ENCODE peak calls at places on chromosomes 2 and 18, in seven cellular contexts. One of them, this sample, is unnamed.

GRCh38 chr18:78406743-78407455 is 572.7 kb upstream of the SALL3 start:
- DNase-seq in transverse colon: peak; percentile 17
- DNase-seq in A549: no peak
- DNase-seq in SK-N-SH: no peak
- DNase-seq in stomach: peak; percentile 86
- DNase-seq in esophagus muscularis mucosa: no peak
- DNase-seq in HepG2: no peak
- DNase-seq in this sample: peak; percentile 40

GRCh38 chr2:233853883-233854240 is 473 bp downstream of the HJURP start:
- DNase-seq in transverse colon: no peak
- DNase-seq in A549: no peak
- DNase-seq in SK-N-SH: no peak
- DNase-seq in stomach: no peak
- DNase-seq in esophagus muscularis mucosa: no peak
- DNase-seq in HepG2: no peak
- DNase-seq in this sample: peak; percentile 65

GRCh38 chr2:24404582-24404981 is 44.2 kb upstream of the ITSN2 start:
- DNase-seq in transverse colon: no peak
- DNase-seq in A549: no peak
- DNase-seq in SK-N-SH: no peak
- DNase-seq in stomach: no peak
- DNase-seq in esophagus muscularis mucosa: no peak
- DNase-seq in HepG2: no peak
- DNase-seq in this sample: no peak

GRCh38 chr2:75607988-75608683 is 38.4 kb upstream of the MRPL19 start:
- DNase-seq in transverse colon: no peak
- DNase-seq in A549: no peak
- DNase-seq in SK-N-SH: no peak
- DNase-seq in stomach: no peak
- DNase-seq in esophagus muscularis mucosa: peak; percentile 57
- DNase-seq in HepG2: peak; percentile 49
- DNase-seq in this sample: no peak

GRCh38 chr2:42446503-42447271 is 47.1 kb downstream of the KCNG3 start:
- DNase-seq in transverse colon: peak; percentile 14
- DNase-seq in A549: no peak
- DNase-seq in SK-N-SH: no peak
- DNase-seq in stomach: no peak
- DNase-seq in esophagus muscularis mucosa: no peak
- DNase-seq in HepG2: no peak
- DNase-seq in this sample: no peak

GRCh38 chr2:11542275-11542819 is 8.5 kb downstream of the GREB1 start:
- DNase-seq in transverse colon: no peak
- DNase-seq in A549: no peak
- DNase-seq in SK-N-SH: no peak
- DNase-seq in stomach: no peak
- DNase-seq in esophagus muscularis mucosa: no peak
- DNase-seq in HepG2: peak; percentile 51
- DNase-seq in this sample: no peak

GRCh38 chr2:129879614-129880180 is 99.8 kb upstream of the RAB6C start:
- DNase-seq in transverse colon: no peak
- DNase-seq in A549: no peak
- DNase-seq in SK-N-SH: no peak
- DNase-seq in stomach: no peak
- DNase-seq in esophagus muscularis mucosa: peak; percentile 85
- DNase-seq in HepG2: no peak
- DNase-seq in this sample: no peak

GRCh38 chr18:45169610-45170009 is 445.7 kb upstream of the SLC14A2 start:
- DNase-seq in transverse colon: no peak
- DNase-seq in A549: no peak
- DNase-seq in SK-N-SH: no peak
- DNase-seq in stomach: no peak
- DNase-seq in esophagus muscularis mucosa: no peak
- DNase-seq in HepG2: no peak
- DNase-seq in this sample: no peak

GRCh38 chr2:26530696-26531095 is 52.8 kb upstream of the OTOF start:
- DNase-seq in transverse colon: no peak
- DNase-seq in A549: no peak
- DNase-seq in SK-N-SH: no peak
- DNase-seq in stomach: no peak
- DNase-seq in esophagus muscularis mucosa: no peak
- DNase-seq in HepG2: no peak
- DNase-seq in this sample: no peak

GRCh38 chr2:143433158-143433557 is 303.9 kb downstream of the ARHGAP15 start:
- DNase-seq in transverse colon: no peak
- DNase-seq in A549: no peak
- DNase-seq in SK-N-SH: peak; percentile 7
- DNase-seq in stomach: no peak
- DNase-seq in esophagus muscularis mucosa: no peak
- DNase-seq in HepG2: no peak
- DNase-seq in this sample: no peak

GRCh38 chr2:136404925-136405324 is 287.0 kb upstream of the CXCR4 start:
- DNase-seq in transverse colon: no peak
- DNase-seq in A549: no peak
- DNase-seq in SK-N-SH: no peak
- DNase-seq in stomach: no peak
- DNase-seq in esophagus muscularis mucosa: no peak
- DNase-seq in HepG2: no peak
- DNase-seq in this sample: no peak

GRCh38 chr2:226466589-226466988 is 333.0 kb downstream of the IRS1 start:
- DNase-seq in transverse colon: no peak
- DNase-seq in A549: no peak
- DNase-seq in SK-N-SH: no peak
- DNase-seq in stomach: no peak
- DNase-seq in esophagus muscularis mucosa: no peak
- DNase-seq in HepG2: no peak
- DNase-seq in this sample: no peak

GRCh38 chr2:230687498-230687897 is 25.1 kb upstream of the CAB39 start:
- DNase-seq in transverse colon: peak; percentile 42
- DNase-seq in A549: peak; percentile 56
- DNase-seq in SK-N-SH: no peak
- DNase-seq in stomach: no peak
- DNase-seq in esophagus muscularis mucosa: no peak
- DNase-seq in HepG2: no peak
- DNase-seq in this sample: no peak

DNA sequence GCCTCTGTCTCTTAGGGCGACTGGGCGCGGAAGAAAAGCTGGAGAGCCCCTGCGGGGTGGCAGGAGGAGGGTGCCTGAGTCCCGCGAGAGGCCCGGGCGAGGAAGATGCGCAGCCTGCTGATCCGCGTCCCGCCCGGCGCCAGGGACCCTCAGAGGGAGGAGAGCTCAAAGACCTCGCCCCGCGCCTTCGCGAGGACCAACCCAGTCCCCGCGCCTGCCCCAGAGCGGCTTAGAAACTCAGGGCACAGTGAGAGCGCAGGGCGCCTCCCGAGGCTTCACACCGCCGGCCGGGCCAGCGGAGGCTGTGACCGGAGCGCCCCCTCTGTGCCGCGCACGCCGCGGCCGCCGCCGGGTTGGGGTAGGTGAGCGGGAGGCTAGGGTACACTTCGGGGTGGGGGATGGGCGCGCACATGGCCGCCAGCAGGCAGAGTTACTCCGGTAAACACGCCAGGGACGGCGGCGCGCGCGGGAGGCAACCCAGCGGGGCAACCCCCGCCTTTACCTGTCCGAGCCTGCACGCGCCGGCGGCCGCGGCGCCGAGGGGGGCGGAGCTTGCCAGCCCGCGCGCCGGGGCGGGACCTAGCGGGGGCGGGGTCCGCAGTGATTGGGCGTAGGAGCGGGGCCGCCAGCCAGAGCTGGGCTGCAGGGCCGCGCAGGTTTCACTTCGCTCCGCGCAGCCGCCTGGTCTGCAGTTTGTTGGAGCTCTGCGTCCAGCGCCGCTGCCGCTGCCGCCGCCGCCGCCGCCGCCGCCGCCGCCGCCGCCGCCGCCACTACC is at the start of gene BCL2L11:
- DNase-seq in transverse colon: peak; percentile 96
- DNase-seq in A549: peak; percentile 70
- DNase-seq in SK-N-SH: peak; percentile 97
- DNase-seq in stomach: peak; percentile 96
- DNase-seq in esophagus muscularis mucosa: no peak
- DNase-seq in HepG2: peak; percentile 89
- DNase-seq in this sample: peak; percentile 99
- TF ChIP-seq CTCF in transverse colon: no peak
- TF ChIP-seq CTCF in A549: peak; percentile 42
- TF ChIP-seq CTCF in SK-N-SH: peak; percentile 52
- TF ChIP-seq CTCF in stomach: no peak
- TF ChIP-seq CTCF in esophagus muscularis mucosa: no peak
- TF ChIP-seq CTCF in HepG2: peak; percentile 79
- TF ChIP-seq CTCF in this sample: peak; percentile 24

GRCh38 chr2:187978341-187978740 is 313.3 kb upstream of the GULP1 start:
- DNase-seq in transverse colon: no peak
- DNase-seq in A549: no peak
- DNase-seq in SK-N-SH: no peak
- DNase-seq in stomach: no peak
- DNase-seq in esophagus muscularis mucosa: no peak
- DNase-seq in HepG2: no peak
- DNase-seq in this sample: no peak

GRCh38 chr2:187971893-187972292 is 319.8 kb upstream of the GULP1 start:
- DNase-seq in transverse colon: no peak
- DNase-seq in A549: no peak
- DNase-seq in SK-N-SH: no peak
- DNase-seq in stomach: no peak
- DNase-seq in esophagus muscularis mucosa: no peak
- DNase-seq in HepG2: no peak
- DNase-seq in this sample: no peak

GRCh38 chr2:187976667-187977333 is 314.9 kb upstream of the GULP1 start:
- DNase-seq in transverse colon: no peak
- DNase-seq in A549: no peak
- DNase-seq in SK-N-SH: no peak
- DNase-seq in stomach: no peak
- DNase-seq in esophagus muscularis mucosa: no peak
- DNase-seq in HepG2: no peak
- DNase-seq in this sample: no peak

DNA sequence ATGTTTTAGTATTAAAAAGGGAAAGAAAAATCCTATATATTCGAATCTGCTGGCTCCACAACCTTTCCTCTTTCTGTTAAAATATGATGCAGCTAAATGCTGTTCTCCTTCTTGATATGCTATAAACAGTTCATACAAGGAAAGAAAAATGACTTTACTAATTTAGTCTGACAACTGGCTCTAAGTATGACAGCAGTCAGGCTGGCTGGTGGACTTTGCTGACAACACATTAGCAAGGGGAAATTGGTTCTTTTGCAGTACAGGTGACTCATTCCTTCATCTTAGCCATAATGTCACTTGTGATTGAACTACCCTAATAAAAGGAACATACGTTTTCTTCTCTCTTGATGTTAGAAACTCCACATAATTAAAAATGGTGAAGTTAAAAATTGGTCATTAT is 315.4 kb upstream of the GULP1 start:
- DNase-seq in transverse colon: no peak
- DNase-seq in A549: no peak
- DNase-seq in SK-N-SH: no peak
- DNase-seq in stomach: no peak
- DNase-seq in esophagus muscularis mucosa: no peak
- DNase-seq in HepG2: no peak
- DNase-seq in this sample: no peak
- TF ChIP-seq EP300 in transverse colon: no peak
- TF ChIP-seq EP300 in A549: no peak
- TF ChIP-seq EP300 in SK-N-SH: no peak
- TF ChIP-seq EP300 in stomach: no peak
- TF ChIP-seq EP300 in esophagus muscularis mucosa: no peak
- TF ChIP-seq EP300 in HepG2: no peak
- TF ChIP-seq EP300 in this sample: no peak

GRCh38 chr2:138213079-138213478 is 248.8 kb downstream of the HNMT start:
- DNase-seq in transverse colon: no peak
- DNase-seq in A549: no peak
- DNase-seq in SK-N-SH: no peak
- DNase-seq in stomach: no peak
- DNase-seq in esophagus muscularis mucosa: no peak
- DNase-seq in HepG2: no peak
- DNase-seq in this sample: no peak
- TF ChIP-seq CTCF in transverse colon: no peak
- TF ChIP-seq CTCF in A549: no peak
- TF ChIP-seq CTCF in SK-N-SH: no peak
- TF ChIP-seq CTCF in stomach: no peak
- TF ChIP-seq CTCF in esophagus muscularis mucosa: no peak
- TF ChIP-seq CTCF in HepG2: no peak
- TF ChIP-seq CTCF in this sample: no peak

DNA sequence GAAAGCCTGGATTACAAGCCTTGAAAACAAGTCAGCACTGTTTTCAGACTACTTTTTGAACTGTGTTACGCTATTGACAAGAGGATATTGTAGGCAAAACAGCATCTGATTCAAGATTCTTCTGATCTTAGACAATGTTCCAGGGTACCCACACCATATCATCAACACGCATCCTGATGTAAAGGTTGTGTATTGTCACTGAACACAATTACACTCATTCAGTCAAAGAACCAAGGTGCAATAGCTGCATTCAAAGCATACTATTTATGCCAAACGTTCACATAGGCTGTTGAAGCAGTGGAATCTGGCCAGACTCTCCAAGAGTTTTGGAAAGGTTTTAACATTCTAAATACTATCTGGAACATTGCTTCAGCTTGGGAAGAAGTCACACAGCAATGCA is 47.9 kb upstream of the MSH6 start:
- DNase-seq in transverse colon: no peak
- DNase-seq in A549: no peak
- DNase-seq in SK-N-SH: no peak
- DNase-seq in stomach: no peak
- DNase-seq in esophagus muscularis mucosa: no peak
- DNase-seq in HepG2: no peak
- DNase-seq in this sample: no peak
- TF ChIP-seq EP300 in transverse colon: no peak
- TF ChIP-seq EP300 in A549: no peak
- TF ChIP-seq EP300 in SK-N-SH: no peak
- TF ChIP-seq EP300 in stomach: no peak
- TF ChIP-seq EP300 in esophagus muscularis mucosa: no peak
- TF ChIP-seq EP300 in HepG2: no peak
- TF ChIP-seq EP300 in this sample: no peak

DNA sequence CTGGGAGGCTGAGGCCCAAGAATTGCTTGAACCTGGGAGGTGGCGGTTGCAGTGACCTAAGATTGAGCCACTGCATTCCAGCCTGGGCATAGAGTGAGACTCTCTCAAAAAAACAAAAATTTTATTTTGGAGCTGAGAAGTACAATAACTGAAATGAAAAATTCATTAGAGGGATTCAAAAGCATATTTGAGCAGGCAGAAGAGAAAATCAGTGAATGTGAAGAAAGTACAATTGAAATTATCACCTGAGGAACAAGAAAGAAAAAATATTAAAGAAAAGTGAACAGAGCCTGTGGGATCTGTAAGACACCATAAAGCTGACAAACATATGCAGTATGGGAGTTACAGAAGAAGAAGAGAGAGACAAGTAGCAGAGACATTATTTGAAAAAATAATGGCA is 137.1 kb downstream of the RAB3GAP1 start:
- DNase-seq in transverse colon: no peak
- DNase-seq in A549: no peak
- DNase-seq in SK-N-SH: no peak
- DNase-seq in stomach: no peak
- DNase-seq in esophagus muscularis mucosa: no peak
- DNase-seq in HepG2: no peak
- DNase-seq in this sample: no peak
- TF ChIP-seq CTCF in transverse colon: no peak
- TF ChIP-seq CTCF in A549: no peak
- TF ChIP-seq CTCF in SK-N-SH: no peak
- TF ChIP-seq CTCF in stomach: no peak
- TF ChIP-seq CTCF in esophagus muscularis mucosa: no peak
- TF ChIP-seq CTCF in HepG2: no peak
- TF ChIP-seq CTCF in this sample: no peak

GRCh38 chr2:145573608-145574007 is 1053.7 kb upstream of the ZEB2 start:
- DNase-seq in transverse colon: no peak
- DNase-seq in A549: no peak
- DNase-seq in SK-N-SH: peak; percentile 1
- DNase-seq in stomach: no peak
- DNase-seq in esophagus muscularis mucosa: no peak
- DNase-seq in HepG2: no peak
- DNase-seq in this sample: no peak
- TF ChIP-seq EP300 in transverse colon: no peak
- TF ChIP-seq EP300 in A549: no peak
- TF ChIP-seq EP300 in SK-N-SH: no peak
- TF ChIP-seq EP300 in stomach: no peak
- TF ChIP-seq EP300 in esophagus muscularis mucosa: no peak
- TF ChIP-seq EP300 in HepG2: no peak
- TF ChIP-seq EP300 in this sample: no peak